ENCODE peak calls at places on chromosomes 12 and 14, in seven cellular contexts. D, X, Z, M, O, J and S are unnamed samples.

GRCh38 chr14:101520621-101521305 is 40.5 kb upstream of the DIO3 start:
- DNase-seq in D (no peak), X (no peak), Z (no peak), M (no peak), O (no peak), J (no peak), S (no peak)

GRCh38 chr14:39176263-39177167 is 1.5 kb downstream of the PNN start:
- DNase-seq in D (no peak), X (no peak), Z (no peak), M (no peak), O (no peak), J (no peak), S (no peak)

GRCh38 chr14:77140937-77141591 is 527 bp downstream of the ZDHHC22 start:
- DNase-seq in D (peak; percentile 82), X (peak; percentile 80), Z (peak; percentile 91), M (peak; percentile 44), O (peak; percentile 23), J (peak; percentile 82), S (peak; percentile 18)

GRCh38 chr14:89504602-89505320 is 87.7 kb upstream of the FOXN3 start:
- DNase-seq in D (no peak), X (no peak), Z (peak; percentile 33), M (peak; percentile 72), O (peak; percentile 17), J (no peak), S (peak; percentile 84)

GRCh38 chr12:31217356-31218130 is 108.4 kb downstream of the SINHCAF start:
- DNase-seq in D (no peak), X (no peak), Z (no peak), M (no peak), O (peak; percentile 28), J (no peak), S (no peak)

GRCh38 chr12:27845187-27845586 is 65.2 kb upstream of the MANSC4 start:
- DNase-seq in D (no peak), X (no peak), Z (no peak), M (no peak), O (no peak), J (no peak), S (no peak)

GRCh38 chr14:90003526-90004312 is 48.0 kb downstream of the TDP1 start:
- DNase-seq in D (no peak), X (no peak), Z (no peak), M (no peak), O (no peak), J (no peak), S (no peak)

GRCh38 chr14:100777366-100778077 is 48.4 kb upstream of the MEG3 start:
- DNase-seq in D (no peak), X (no peak), Z (no peak), M (no peak), O (no peak), J (no peak), S (no peak)

GRCh38 chr14:24159777-24160498 is 1.1 kb upstream of the IRF9 start:
- DNase-seq in D (no peak), X (no peak), Z (no peak), M (no peak), O (peak; percentile 62), J (no peak), S (no peak)

GRCh38 chr12:67650127-67650495 is 1.6 kb downstream of the DYRK2 start:
- DNase-seq in D (no peak), X (no peak), Z (no peak), M (peak; percentile 54), O (no peak), J (no peak), S (no peak)

GRCh38 chr12:57240926-57241555 is 9.9 kb downstream of the STAC3 start:
- DNase-seq in D (peak; percentile 86), X (peak; percentile 82), Z (peak; percentile 68), M (peak; percentile 56), O (peak; percentile 63), J (no peak), S (no peak)

GRCh38 chr12:87967871-87968270 is 61.3 kb downstream of the C12orf50 start:
- DNase-seq in D (no peak), X (no peak), Z (no peak), M (peak; percentile 18), O (no peak), J (no peak), S (no peak)

GRCh38 chr14:79861111-79861510 is 350.2 kb downstream of the DIO2 start:
- DNase-seq in D (peak; percentile 65), X (peak; percentile 55), Z (peak; percentile 48), M (no peak), O (no peak), J (no peak), S (no peak)

GRCh38 chr14:100731846-100732765 is 5.4 kb downstream of the DLK1 start:
- DNase-seq in D (no peak), X (no peak), Z (no peak), M (no peak), O (no peak), J (no peak), S (no peak)

GRCh38 chr12:22525426-22525825 is 18.9 kb downstream of the C2CD5 start:
- DNase-seq in D (no peak), X (no peak), Z (no peak), M (no peak), O (no peak), J (no peak), S (peak; percentile 50)

GRCh38 chr12:6698352-6699046 is 2.1 kb downstream of the PIANP start:
- DNase-seq in D (peak; percentile 45), X (no peak), Z (no peak), M (no peak), O (no peak), J (no peak), S (no peak)

GRCh38 chr12:55845785-55846496 is 3.2 kb upstream of the MMP19 start:
- DNase-seq in D (no peak), X (no peak), Z (no peak), M (no peak), O (no peak), J (no peak), S (no peak)

GRCh38 chr12:111215891-111216290 is 153.0 kb downstream of the PHETA1 start:
- DNase-seq in D (no peak), X (no peak), Z (no peak), M (no peak), O (no peak), J (no peak), S (no peak)

GRCh38 chr12:122060069-122060468 is 18.5 kb upstream of the MLXIP start:
- DNase-seq in D (no peak), X (no peak), Z (no peak), M (no peak), O (no peak), J (no peak), S (no peak)

GRCh38 chr12:100154472-100155247 is 12.0 kb upstream of the BLTP3B start:
- DNase-seq in D (peak; percentile 93), X (peak; percentile 97), Z (peak; percentile 98), M (peak; percentile 70), O (peak; percentile 94), J (peak; percentile 51), S (peak; percentile 48)

GRCh38 chr12:57051011-57051410 is 1.1 kb upstream of the MYO1A start:
- DNase-seq in D (no peak), X (no peak), Z (no peak), M (no peak), O (no peak), J (no peak), S (no peak)

GRCh38 chr14:94941311-94941710 is 171.4 kb upstream of the GSC start:
- DNase-seq in D (no peak), X (no peak), Z (no peak), M (no peak), O (no peak), J (no peak), S (no peak)

GRCh38 chr12:14883663-14884062 is 2.0 kb downstream of the MGP start:
- DNase-seq in D (no peak), X (no peak), Z (no peak), M (no peak), O (no peak), J (no peak), S (no peak)

GRCh38 chr14:23636317-23637211 is at the start of gene DHRS2:
- DNase-seq in D (no peak), X (no peak), Z (no peak), M (no peak), O (peak; percentile 27), J (no peak), S (no peak)

DNA sequence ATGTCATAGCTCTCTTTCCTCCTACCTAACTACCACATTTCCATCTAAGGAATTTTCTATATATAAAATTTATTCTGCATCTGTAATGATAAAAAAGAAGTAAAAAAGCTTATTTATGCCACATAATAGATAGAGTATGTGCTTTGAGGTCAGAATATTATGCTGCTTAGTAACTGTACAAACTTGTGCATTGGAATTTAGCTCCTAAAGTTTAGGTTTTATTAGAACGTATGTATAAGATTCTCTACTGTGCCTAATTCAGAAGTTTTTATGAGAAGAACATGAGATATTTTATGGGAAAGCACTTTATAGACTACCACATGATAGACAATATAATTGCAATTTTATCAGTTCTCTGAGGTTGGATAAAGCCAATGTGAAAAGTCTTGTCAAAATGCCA is 384.7 kb downstream of the SLC16A7 start:
- DNase-seq in D (no peak), X (no peak), Z (no peak), M (no peak), O (no peak), J (no peak), S (peak; percentile 63)
- H3K18ac ChIP-seq in D (no peak overlapping the region), X (no peak overlapping the region), Z (no peak overlapping the region), M (no peak overlapping the region), O (no peak overlapping the region), J (no peak overlapping the region), S (no peak overlapping the region)

GRCh38 chr12:124876171-124876570 is 12.5 kb upstream of the SCARB1 start:
- DNase-seq in D (no peak), X (no peak), Z (no peak), M (no peak), O (no peak), J (no peak), S (no peak)
- H3K18ac ChIP-seq in D (no peak overlapping the region), X (no peak overlapping the region), Z (no peak overlapping the region), M (no peak overlapping the region), O (no peak overlapping the region), J (no peak overlapping the region), S (no peak overlapping the region)

DNA sequence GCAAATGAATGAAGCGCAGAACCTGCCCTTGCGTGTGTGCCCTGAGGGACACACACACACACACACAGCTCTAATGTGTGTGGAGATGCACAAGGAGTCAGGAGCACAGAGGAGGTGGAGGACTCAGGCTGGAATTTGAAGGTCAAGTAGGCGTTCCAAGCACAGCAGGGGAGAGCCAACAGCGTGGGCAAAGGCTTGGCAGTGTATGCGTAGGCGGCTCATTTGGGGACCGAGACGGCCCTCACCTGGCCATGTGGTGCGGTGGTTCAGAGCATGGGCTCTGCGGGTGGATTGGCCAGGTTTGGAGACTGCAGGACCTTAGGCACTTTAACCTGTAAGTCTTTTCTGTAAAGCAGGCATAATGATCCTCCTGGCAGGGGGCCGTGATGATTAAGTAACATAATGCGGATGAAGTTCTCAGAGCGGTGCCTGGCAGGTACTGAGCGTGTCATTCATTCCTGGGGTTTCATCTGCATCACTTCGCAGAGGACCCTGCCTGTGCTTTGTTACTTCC is 69.5 kb upstream of the SLC24A4 start:
- DNase-seq in D (peak; percentile 68), X (peak; percentile 78), Z (peak; percentile 69), M (no peak), O (no peak), J (no peak), S (no peak)
- H3K18ac ChIP-seq in D (no peak overlapping the region), X (peak overlapping the region; percentile 4), Z (no peak overlapping the region), M (no peak overlapping the region), O (no peak overlapping the region), J (no peak overlapping the region), S (no peak overlapping the region)

DNA sequence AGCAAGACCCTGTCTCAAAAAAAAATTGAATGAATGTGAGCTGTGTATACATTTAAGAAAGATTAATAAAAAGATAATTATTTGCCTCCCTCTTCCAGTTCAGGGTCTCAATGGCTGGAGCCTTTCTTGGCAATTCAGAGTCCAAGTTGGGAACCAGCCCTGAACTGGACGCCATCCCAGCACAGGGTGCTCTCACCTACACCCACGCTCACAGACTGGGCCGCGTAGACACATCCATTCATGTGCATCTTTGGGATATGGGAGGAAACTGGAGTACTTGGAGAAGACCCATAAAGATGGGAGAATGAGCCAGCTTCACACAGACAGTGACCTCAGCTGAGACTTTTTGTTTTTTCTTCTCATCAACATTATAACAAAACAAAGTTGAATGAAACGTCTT is 6.5 kb downstream of the MAPK1IP1L start:
- DNase-seq in D (no peak), X (no peak), Z (no peak), M (no peak), O (no peak), J (no peak), S (no peak)
- H3K18ac ChIP-seq in D (no peak overlapping the region), X (no peak overlapping the region), Z (no peak overlapping the region), M (no peak overlapping the region), O (no peak overlapping the region), J (no peak overlapping the region), S (no peak overlapping the region)